ENCODE peak calls at places on chromosomes 3 and 15, in four cellular contexts. One of them, this sample, is unnamed.

GRCh38 chr3:96754128-96754527 is 60.3 kb upstream of the EPHA6 start:
- DNase-seq in sigmoid colon: no peak
- DNase-seq in cardiac septum: no peak
- DNase-seq in NCI-H748 treated with DMSO at 0.1 percent for 48 hours: no peak
- DNase-seq in this sample: no peak

GRCh38 chr3:140472621-140473020 is 205.2 kb upstream of the TRIM42 start:
- DNase-seq in sigmoid colon: no peak
- DNase-seq in cardiac septum: no peak
- DNase-seq in NCI-H748 treated with DMSO at 0.1 percent for 48 hours: no peak
- DNase-seq in this sample: no peak

GRCh38 chr3:11803977-11804903 is 42.4 kb downstream of the TAMM41 start:
- DNase-seq in cardiac septum: no peak
- DNase-seq in sigmoid colon: no peak
- DNase-seq in NCI-H748 treated with DMSO at 0.1 percent for 48 hours: peak
- DNase-seq in this sample: no peak

GRCh38 chr15:98599911-98600685 is 48.2 kb upstream of the IGF1R start:
- DNase-seq in cardiac septum: no peak
- DNase-seq in NCI-H748 treated with DMSO at 0.1 percent for 48 hours: no peak
- DNase-seq in sigmoid colon: no peak
- DNase-seq in this sample: no peak

GRCh38 chr15:65578904-65579728 is 31.8 kb downstream of the INTS14 start:
- DNase-seq in NCI-H748 treated with DMSO at 0.1 percent for 48 hours: no peak
- DNase-seq in sigmoid colon: no peak
- DNase-seq in cardiac septum: no peak
- DNase-seq in this sample: no peak

GRCh38 chr3:122739172-122739571 is 54.5 kb downstream of the HSPBAP1 start:
- DNase-seq in sigmoid colon: no peak
- DNase-seq in NCI-H748 treated with DMSO at 0.1 percent for 48 hours: no peak
- DNase-seq in cardiac septum: no peak
- DNase-seq in this sample: no peak

GRCh38 chr3:158471639-158472294 is 99.2 kb upstream of the MLF1 start:
- DNase-seq in cardiac septum: no peak
- DNase-seq in NCI-H748 treated with DMSO at 0.1 percent for 48 hours: no peak
- DNase-seq in sigmoid colon: no peak
- DNase-seq in this sample: no peak

GRCh38 chr3:20648294-20648693 is 462.3 kb upstream of the SGO1 start:
- DNase-seq in sigmoid colon: no peak
- DNase-seq in cardiac septum: no peak
- DNase-seq in NCI-H748 treated with DMSO at 0.1 percent for 48 hours: no peak
- DNase-seq in this sample: no peak

GRCh38 chr15:82894971-82895520 is 57.5 kb downstream of the HOMER2 start:
- DNase-seq in sigmoid colon: no peak
- DNase-seq in NCI-H748 treated with DMSO at 0.1 percent for 48 hours: no peak
- DNase-seq in cardiac septum: no peak
- DNase-seq in this sample: no peak

GRCh38 chr3:54888873-54889272 is 39.0 kb downstream of the LRTM1 start:
- DNase-seq in NCI-H748 treated with DMSO at 0.1 percent for 48 hours: no peak
- DNase-seq in cardiac septum: no peak
- DNase-seq in sigmoid colon: no peak
- DNase-seq in this sample: no peak

GRCh38 chr3:13023251-13024055 is 49.8 kb downstream of the IQSEC1 start:
- DNase-seq in NCI-H748 treated with DMSO at 0.1 percent for 48 hours: no peak
- DNase-seq in cardiac septum: no peak
- DNase-seq in sigmoid colon: no peak
- DNase-seq in this sample: no peak

GRCh38 chr3:12405432-12406272 is 78.6 kb upstream of the TSEN2 start:
- DNase-seq in NCI-H748 treated with DMSO at 0.1 percent for 48 hours: no peak
- DNase-seq in sigmoid colon: peak
- DNase-seq in cardiac septum: peak
- DNase-seq in this sample: no peak

GRCh38 chr3:77530870-77531269 is 491.0 kb downstream of the ROBO2 start:
- DNase-seq in NCI-H748 treated with DMSO at 0.1 percent for 48 hours: no peak
- DNase-seq in sigmoid colon: no peak
- DNase-seq in cardiac septum: no peak
- DNase-seq in this sample: no peak

GRCh38 chr3:4533489-4534443 is 40.6 kb downstream of the ITPR1 start:
- DNase-seq in sigmoid colon: no peak
- DNase-seq in cardiac septum: no peak
- DNase-seq in NCI-H748 treated with DMSO at 0.1 percent for 48 hours: no peak
- DNase-seq in this sample: no peak

GRCh38 chr15:100334905-100335304 is 6.9 kb downstream of the ADAMTS17 start:
- DNase-seq in NCI-H748 treated with DMSO at 0.1 percent for 48 hours: no peak
- DNase-seq in cardiac septum: no peak
- DNase-seq in sigmoid colon: no peak
- DNase-seq in this sample: no peak

GRCh38 chr15:85964471-85964870 is 115.2 kb upstream of the AGBL1 start:
- DNase-seq in NCI-H748 treated with DMSO at 0.1 percent for 48 hours: no peak
- DNase-seq in sigmoid colon: no peak
- DNase-seq in cardiac septum: no peak
- DNase-seq in this sample: no peak

GRCh38 chr3:42042747-42043115 is 48.4 kb upstream of the TRAK1 start:
- DNase-seq in cardiac septum: no peak
- DNase-seq in NCI-H748 treated with DMSO at 0.1 percent for 48 hours: no peak
- DNase-seq in sigmoid colon: no peak
- DNase-seq in this sample: no peak

GRCh38 chr3:31235062-31235704 is 297.5 kb upstream of the STT3B start:
- DNase-seq in cardiac septum: no peak
- DNase-seq in sigmoid colon: no peak
- DNase-seq in NCI-H748 treated with DMSO at 0.1 percent for 48 hours: peak
- DNase-seq in this sample: no peak

GRCh38 chr3:122085666-122086065 is 30.5 kb downstream of the CD86 start:
- DNase-seq in sigmoid colon: no peak
- DNase-seq in cardiac septum: no peak
- DNase-seq in NCI-H748 treated with DMSO at 0.1 percent for 48 hours: no peak
- DNase-seq in this sample: no peak

GRCh38 chr3:157098823-157099185 is 61.1 kb downstream of the CCNL1 start:
- DNase-seq in sigmoid colon: no peak
- DNase-seq in NCI-H748 treated with DMSO at 0.1 percent for 48 hours: no peak
- DNase-seq in cardiac septum: no peak
- DNase-seq in this sample: no peak

GRCh38 chr15:71753346-71753745 is 57.0 kb upstream of the NR2E3 start:
- DNase-seq in sigmoid colon: peak
- DNase-seq in NCI-H748 treated with DMSO at 0.1 percent for 48 hours: no peak
- DNase-seq in cardiac septum: no peak
- DNase-seq in this sample: no peak

GRCh38 chr3:139541156-139541897 is 1.8 kb upstream of the RBP1 start:
- DNase-seq in sigmoid colon: no peak
- DNase-seq in cardiac septum: peak
- DNase-seq in NCI-H748 treated with DMSO at 0.1 percent for 48 hours: no peak
- DNase-seq in this sample: no peak